ENCODE peak calls at places on chromosomes 3 and 15, in ten cellular contexts. One of them, this sample, is unnamed.

GRCh38 chr3:149706905-149707304 is 45.4 kb downstream of the COMMD2 start:
- DNase-seq in gastrocnemius medialis: no peak
- DNase-seq in HCT116: no peak
- DNase-seq in ovary: no peak
- DNase-seq in adrenal gland: no peak
- DNase-seq in CD4-positive, alpha-beta T cell: no peak
- DNase-seq in A549: no peak
- DNase-seq in heart right ventricle: peak; percentile 15
- DNase-seq in MM.1S: no peak
- DNase-seq in endodermal cell: no peak
- DNase-seq in this sample: no peak

GRCh38 chr15:70962084-70962483 is 69.5 kb downstream of the LRRC49 start:
- DNase-seq in gastrocnemius medialis: no peak
- DNase-seq in HCT116: no peak
- DNase-seq in ovary: no peak
- DNase-seq in adrenal gland: no peak
- DNase-seq in CD4-positive, alpha-beta T cell: no peak
- DNase-seq in A549: no peak
- DNase-seq in heart right ventricle: no peak
- DNase-seq in MM.1S: no peak
- DNase-seq in endodermal cell: no peak
- DNase-seq in this sample: no peak

GRCh38 chr15:101675796-101676582 is 23.8 kb upstream of the TM2D3 start:
- DNase-seq in gastrocnemius medialis: no peak
- DNase-seq in HCT116: no peak
- DNase-seq in ovary: no peak
- DNase-seq in adrenal gland: no peak
- DNase-seq in CD4-positive, alpha-beta T cell: no peak
- DNase-seq in A549: peak; percentile 54
- DNase-seq in heart right ventricle: no peak
- DNase-seq in MM.1S: no peak
- DNase-seq in endodermal cell: peak; percentile 60
- DNase-seq in this sample: no peak

GRCh38 chr3:45244356-45244755 is 18.3 kb upstream of the TMEM158 start:
- DNase-seq in gastrocnemius medialis: no peak
- DNase-seq in HCT116: no peak
- DNase-seq in ovary: no peak
- DNase-seq in adrenal gland: no peak
- DNase-seq in CD4-positive, alpha-beta T cell: no peak
- DNase-seq in A549: no peak
- DNase-seq in heart right ventricle: no peak
- DNase-seq in MM.1S: no peak
- DNase-seq in endodermal cell: no peak
- DNase-seq in this sample: no peak

GRCh38 chr3:30401971-30402370 is 204.4 kb upstream of the TGFBR2 start:
- DNase-seq in gastrocnemius medialis: peak; percentile 15
- DNase-seq in HCT116: no peak
- DNase-seq in ovary: no peak
- DNase-seq in adrenal gland: no peak
- DNase-seq in CD4-positive, alpha-beta T cell: no peak
- DNase-seq in A549: no peak
- DNase-seq in heart right ventricle: peak; percentile 14
- DNase-seq in MM.1S: no peak
- DNase-seq in endodermal cell: no peak
- DNase-seq in this sample: no peak

GRCh38 chr3:119647177-119647576 is 13.2 kb downstream of the POPDC2 start:
- DNase-seq in gastrocnemius medialis: no peak
- DNase-seq in HCT116: no peak
- DNase-seq in ovary: no peak
- DNase-seq in adrenal gland: no peak
- DNase-seq in CD4-positive, alpha-beta T cell: no peak
- DNase-seq in A549: no peak
- DNase-seq in heart right ventricle: peak; percentile 79
- DNase-seq in MM.1S: no peak
- DNase-seq in endodermal cell: no peak
- DNase-seq in this sample: no peak

GRCh38 chr3:5442106-5442785 is 254.7 kb downstream of the EDEM1 start:
- DNase-seq in gastrocnemius medialis: no peak
- DNase-seq in HCT116: no peak
- DNase-seq in ovary: no peak
- DNase-seq in adrenal gland: no peak
- DNase-seq in CD4-positive, alpha-beta T cell: no peak
- DNase-seq in A549: peak; percentile 20
- DNase-seq in heart right ventricle: no peak
- DNase-seq in MM.1S: no peak
- DNase-seq in endodermal cell: no peak
- DNase-seq in this sample: no peak

GRCh38 chr3:153070153-153070868 is 91.7 kb upstream of the RAP2B start:
- DNase-seq in gastrocnemius medialis: no peak
- DNase-seq in HCT116: no peak
- DNase-seq in ovary: no peak
- DNase-seq in adrenal gland: no peak
- DNase-seq in CD4-positive, alpha-beta T cell: no peak
- DNase-seq in A549: peak; percentile 11
- DNase-seq in heart right ventricle: no peak
- DNase-seq in MM.1S: peak; percentile 47
- DNase-seq in endodermal cell: no peak
- DNase-seq in this sample: no peak

GRCh38 chr15:93282808-93283207 is 193.8 kb upstream of the RGMA start:
- DNase-seq in gastrocnemius medialis: no peak
- DNase-seq in HCT116: no peak
- DNase-seq in ovary: no peak
- DNase-seq in adrenal gland: no peak
- DNase-seq in CD4-positive, alpha-beta T cell: no peak
- DNase-seq in A549: no peak
- DNase-seq in heart right ventricle: no peak
- DNase-seq in MM.1S: no peak
- DNase-seq in endodermal cell: no peak
- DNase-seq in this sample: no peak

GRCh38 chr15:93274276-93274675 is 185.3 kb upstream of the RGMA start:
- DNase-seq in gastrocnemius medialis: no peak
- DNase-seq in HCT116: no peak
- DNase-seq in ovary: no peak
- DNase-seq in adrenal gland: no peak
- DNase-seq in CD4-positive, alpha-beta T cell: no peak
- DNase-seq in A549: no peak
- DNase-seq in heart right ventricle: no peak
- DNase-seq in MM.1S: no peak
- DNase-seq in endodermal cell: peak; percentile 40
- DNase-seq in this sample: no peak

DNA sequence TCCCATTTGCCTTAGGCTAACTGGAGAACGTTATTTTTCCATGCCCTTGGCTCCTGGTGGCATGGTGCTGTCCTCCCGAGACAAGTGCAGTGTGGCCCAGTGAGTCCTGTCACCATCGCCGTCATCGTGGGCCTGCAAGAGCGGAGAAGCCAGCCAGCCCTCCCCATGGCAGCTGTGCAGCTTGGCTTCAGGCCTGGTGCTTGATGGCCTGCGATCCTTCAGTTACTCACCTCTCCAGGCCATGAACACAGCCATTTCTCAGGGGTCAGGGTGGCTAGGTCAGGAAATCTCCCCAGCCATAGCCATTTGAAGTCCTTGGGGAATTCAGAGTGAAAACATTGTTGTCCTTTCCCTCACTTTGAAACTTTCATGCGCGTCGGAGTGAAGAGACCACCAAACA is 189.0 kb upstream of the RGMA start:
- DNase-seq in gastrocnemius medialis: peak; percentile 51
- DNase-seq in HCT116: no peak
- DNase-seq in ovary: no peak
- DNase-seq in adrenal gland: no peak
- DNase-seq in CD4-positive, alpha-beta T cell: no peak
- DNase-seq in A549: no peak
- DNase-seq in heart right ventricle: no peak
- DNase-seq in MM.1S: no peak
- DNase-seq in endodermal cell: peak; percentile 57
- DNase-seq in this sample: no peak
- H3K27ac ChIP-seq in gastrocnemius medialis: no peak overlapping the region
- H3K27ac ChIP-seq in HCT116: no peak overlapping the region
- H3K27ac ChIP-seq in ovary: no peak overlapping the region
- H3K27ac ChIP-seq in adrenal gland: no peak overlapping the region
- H3K27ac ChIP-seq in CD4-positive, alpha-beta T cell: no peak overlapping the region
- H3K27ac ChIP-seq in A549: no peak overlapping the region
- H3K27ac ChIP-seq in heart right ventricle: no peak overlapping the region
- H3K27ac ChIP-seq in MM.1S: no peak overlapping the region
- H3K27ac ChIP-seq in endodermal cell: no peak overlapping the region
- H3K27ac ChIP-seq in this sample: no peak overlapping the region

GRCh38 chr15:43134157-43134637 is 811 bp downstream of the TMEM62 start:
- DNase-seq in gastrocnemius medialis: no peak
- DNase-seq in HCT116: no peak
- DNase-seq in ovary: no peak
- DNase-seq in adrenal gland: no peak
- DNase-seq in CD4-positive, alpha-beta T cell: no peak
- DNase-seq in A549: no peak
- DNase-seq in heart right ventricle: no peak
- DNase-seq in MM.1S: peak; percentile 47
- DNase-seq in endodermal cell: peak; percentile 61
- DNase-seq in this sample: no peak

GRCh38 chr15:43135351-43135750 is 2.0 kb downstream of the TMEM62 start:
- DNase-seq in gastrocnemius medialis: no peak
- DNase-seq in HCT116: no peak
- DNase-seq in ovary: no peak
- DNase-seq in adrenal gland: no peak
- DNase-seq in CD4-positive, alpha-beta T cell: no peak
- DNase-seq in A549: no peak
- DNase-seq in heart right ventricle: no peak
- DNase-seq in MM.1S: no peak
- DNase-seq in endodermal cell: no peak
- DNase-seq in this sample: no peak

GRCh38 chr15:43132830-43133428 is 457 bp upstream of the TMEM62 start:
- DNase-seq in gastrocnemius medialis: no peak
- DNase-seq in HCT116: no peak
- DNase-seq in ovary: peak; percentile 8
- DNase-seq in adrenal gland: peak; percentile 28
- DNase-seq in CD4-positive, alpha-beta T cell: no peak
- DNase-seq in A549: no peak
- DNase-seq in heart right ventricle: peak; percentile 5
- DNase-seq in MM.1S: no peak
- DNase-seq in endodermal cell: peak; percentile 54
- DNase-seq in this sample: no peak

GRCh38 chr15:43127752-43128151 is 5.6 kb upstream of the TMEM62 start:
- DNase-seq in gastrocnemius medialis: no peak
- DNase-seq in HCT116: no peak
- DNase-seq in ovary: no peak
- DNase-seq in adrenal gland: no peak
- DNase-seq in CD4-positive, alpha-beta T cell: no peak
- DNase-seq in A549: no peak
- DNase-seq in heart right ventricle: no peak
- DNase-seq in MM.1S: no peak
- DNase-seq in endodermal cell: no peak
- DNase-seq in this sample: no peak

DNA sequence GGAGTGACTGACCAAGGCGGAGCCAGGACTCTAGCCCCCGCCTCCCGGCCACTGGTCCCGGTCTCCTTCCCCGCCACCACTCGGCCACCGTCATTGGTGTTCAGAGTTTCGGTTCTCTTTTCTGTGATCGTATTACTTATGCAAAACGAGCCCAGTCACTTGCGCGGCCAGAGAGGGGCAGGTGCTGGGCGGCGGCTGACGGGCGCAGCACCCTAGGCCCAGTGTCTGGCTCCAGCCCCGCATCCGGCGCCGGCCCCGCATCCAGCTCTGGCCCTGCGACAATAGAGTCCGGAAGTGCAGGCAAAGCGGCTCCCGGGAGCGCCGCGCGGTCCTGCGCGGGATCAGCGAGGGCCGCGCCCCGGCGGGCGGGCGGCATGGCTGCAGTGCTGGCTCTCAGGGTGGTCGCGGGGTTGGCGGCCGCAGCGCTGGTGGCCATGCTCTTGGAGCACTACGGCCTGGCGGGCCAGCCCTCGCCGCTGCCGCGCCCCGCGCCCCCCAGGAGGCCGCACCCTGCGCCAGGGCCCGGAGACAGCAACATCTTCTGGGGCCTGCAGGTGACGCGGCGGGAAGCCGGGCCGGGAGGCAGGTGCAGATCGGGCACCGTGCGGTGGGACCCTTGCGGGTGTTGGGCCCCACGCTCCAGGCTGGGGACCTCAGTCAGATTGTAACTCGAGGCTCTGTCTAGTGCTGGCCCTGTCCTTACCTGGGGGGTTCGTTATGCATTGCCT is at the start of gene TMEM62:
- DNase-seq in gastrocnemius medialis: peak; percentile 83
- DNase-seq in HCT116: peak; percentile 76
- DNase-seq in ovary: peak; percentile 54
- DNase-seq in adrenal gland: peak; percentile 89
- DNase-seq in CD4-positive, alpha-beta T cell: peak; percentile 47
- DNase-seq in A549: peak; percentile 68
- DNase-seq in heart right ventricle: peak; percentile 85
- DNase-seq in MM.1S: peak; percentile 95
- DNase-seq in endodermal cell: peak; percentile 90
- DNase-seq in this sample: peak; percentile 90
- TF ChIP-seq CTCF in gastrocnemius medialis: no peak
- TF ChIP-seq CTCF in HCT116: no peak
- TF ChIP-seq CTCF in ovary: no peak
- TF ChIP-seq CTCF in adrenal gland: peak; percentile 17
- TF ChIP-seq CTCF in CD4-positive, alpha-beta T cell: no peak
- TF ChIP-seq CTCF in A549: no peak
- TF ChIP-seq CTCF in heart right ventricle: no peak
- TF ChIP-seq CTCF in MM.1S: no peak
- TF ChIP-seq CTCF in endodermal cell: peak; percentile 14
- TF ChIP-seq CTCF in this sample: no peak

DNA sequence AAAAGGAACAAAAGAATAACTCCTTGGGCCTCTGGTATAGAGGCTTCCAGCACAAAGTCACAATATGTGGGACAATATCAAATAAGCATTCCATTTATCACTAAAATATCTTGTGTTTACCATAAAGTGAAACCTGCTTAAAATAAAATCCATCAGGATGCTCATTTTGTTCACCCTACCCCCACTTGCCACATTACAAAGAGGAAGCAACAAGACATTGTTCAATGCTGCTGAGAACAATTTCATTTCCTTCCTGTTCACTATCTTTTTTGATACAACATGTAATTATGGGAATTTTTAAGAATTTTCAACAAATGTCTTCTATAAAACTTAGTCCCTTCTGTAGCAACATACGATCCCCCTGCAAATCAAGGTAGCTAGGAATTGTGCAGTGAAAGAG is 35.0 kb upstream of the GPR160 start:
- DNase-seq in gastrocnemius medialis: no peak
- DNase-seq in HCT116: no peak
- DNase-seq in ovary: no peak
- DNase-seq in adrenal gland: no peak
- DNase-seq in CD4-positive, alpha-beta T cell: no peak
- DNase-seq in A549: no peak
- DNase-seq in heart right ventricle: no peak
- DNase-seq in MM.1S: no peak
- DNase-seq in endodermal cell: no peak
- DNase-seq in this sample: no peak
- H3K27ac ChIP-seq in gastrocnemius medialis: peak overlapping the region; percentile 41
- H3K27ac ChIP-seq in HCT116: no peak overlapping the region
- H3K27ac ChIP-seq in ovary: no peak overlapping the region
- H3K27ac ChIP-seq in adrenal gland: no peak overlapping the region
- H3K27ac ChIP-seq in CD4-positive, alpha-beta T cell: no peak overlapping the region
- H3K27ac ChIP-seq in A549: no peak overlapping the region
- H3K27ac ChIP-seq in heart right ventricle: peak overlapping the region; percentile 21
- H3K27ac ChIP-seq in MM.1S: no peak overlapping the region
- H3K27ac ChIP-seq in endodermal cell: no peak overlapping the region
- H3K27ac ChIP-seq in this sample: peak overlapping the region; percentile 31

GRCh38 chr3:185046623-185047022 is 106.2 kb downstream of the C3orf70 start:
- DNase-seq in gastrocnemius medialis: no peak
- DNase-seq in HCT116: no peak
- DNase-seq in ovary: no peak
- DNase-seq in adrenal gland: no peak
- DNase-seq in CD4-positive, alpha-beta T cell: no peak
- DNase-seq in A549: no peak
- DNase-seq in heart right ventricle: no peak
- DNase-seq in MM.1S: no peak
- DNase-seq in endodermal cell: no peak
- DNase-seq in this sample: no peak

GRCh38 chr3:185042357-185042756 is 110.5 kb downstream of the C3orf70 start:
- DNase-seq in gastrocnemius medialis: no peak
- DNase-seq in HCT116: no peak
- DNase-seq in ovary: no peak
- DNase-seq in adrenal gland: no peak
- DNase-seq in CD4-positive, alpha-beta T cell: no peak
- DNase-seq in A549: no peak
- DNase-seq in heart right ventricle: no peak
- DNase-seq in MM.1S: no peak
- DNase-seq in endodermal cell: no peak
- DNase-seq in this sample: no peak

GRCh38 chr3:185040425-185040824 is 112.4 kb downstream of the C3orf70 start:
- DNase-seq in gastrocnemius medialis: no peak
- DNase-seq in HCT116: no peak
- DNase-seq in ovary: no peak
- DNase-seq in adrenal gland: no peak
- DNase-seq in CD4-positive, alpha-beta T cell: no peak
- DNase-seq in A549: no peak
- DNase-seq in heart right ventricle: no peak
- DNase-seq in MM.1S: no peak
- DNase-seq in endodermal cell: no peak
- DNase-seq in this sample: no peak

DNA sequence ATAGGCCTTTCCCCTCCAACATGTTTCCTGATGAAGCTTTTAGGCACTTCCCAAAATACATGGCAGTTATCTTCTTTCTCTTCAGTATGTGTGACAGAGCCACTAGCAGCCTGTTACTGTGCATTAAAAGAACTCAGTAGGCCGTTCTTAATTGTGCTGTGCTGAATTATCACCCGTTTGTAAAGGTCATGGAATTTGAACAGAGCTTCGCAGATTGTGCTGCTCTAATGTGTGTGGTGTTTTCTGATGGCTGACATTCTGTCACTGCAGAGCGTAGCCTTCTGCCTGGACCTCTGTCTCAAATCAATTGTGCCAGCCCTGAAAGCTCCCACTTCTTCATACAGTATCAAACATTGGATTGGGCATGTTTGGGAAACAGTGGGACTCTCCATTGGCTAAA is 111.3 kb downstream of the C3orf70 start:
- DNase-seq in gastrocnemius medialis: no peak
- DNase-seq in HCT116: no peak
- DNase-seq in ovary: no peak
- DNase-seq in adrenal gland: no peak
- DNase-seq in CD4-positive, alpha-beta T cell: no peak
- DNase-seq in A549: no peak
- DNase-seq in heart right ventricle: no peak
- DNase-seq in MM.1S: no peak
- DNase-seq in endodermal cell: no peak
- DNase-seq in this sample: no peak
- TF ChIP-seq CTCF in gastrocnemius medialis: no peak
- TF ChIP-seq CTCF in HCT116: no peak
- TF ChIP-seq CTCF in ovary: no peak
- TF ChIP-seq CTCF in adrenal gland: no peak
- TF ChIP-seq CTCF in CD4-positive, alpha-beta T cell: no peak
- TF ChIP-seq CTCF in A549: no peak
- TF ChIP-seq CTCF in heart right ventricle: no peak
- TF ChIP-seq CTCF in MM.1S: no peak
- TF ChIP-seq CTCF in endodermal cell: no peak
- TF ChIP-seq CTCF in this sample: no peak